ENCODE peak calls at places on chromosomes 3 and 15, in ten cellular contexts. One of them, this sample, is unnamed.

GRCh38 chr3:141227752-141228151 is 3.9 kb upstream of the PXYLP1 start:
- DNase-seq in Peyer's patch: no peak
- DNase-seq in NCI-H524 treated with DMSO at 0.1 percent for 48 hours: no peak
- DNase-seq in NAMALWA: no peak
- DNase-seq in spleen: no peak
- DNase-seq in KBM-7: no peak
- DNase-seq in HTR-8/SVneo: no peak
- DNase-seq in Caki2: no peak
- DNase-seq in AG20443: no peak
- DNase-seq in T-helper 17 cell: no peak
- DNase-seq in this sample: no peak

GRCh38 chr3:162468791-162469190 is 972.2 kb downstream of the OTOL1 start:
- DNase-seq in NAMALWA: no peak
- DNase-seq in Peyer's patch: no peak
- DNase-seq in HTR-8/SVneo: no peak
- DNase-seq in AG20443: no peak
- DNase-seq in spleen: no peak
- DNase-seq in T-helper 17 cell: no peak
- DNase-seq in Caki2: no peak
- DNase-seq in NCI-H524 treated with DMSO at 0.1 percent for 48 hours: no peak
- DNase-seq in KBM-7: no peak
- DNase-seq in this sample: no peak

GRCh38 chr3:197406266-197406665 is 107.9 kb upstream of the DLG1 start:
- DNase-seq in Caki2: no peak
- DNase-seq in HTR-8/SVneo: no peak
- DNase-seq in Peyer's patch: no peak
- DNase-seq in KBM-7: no peak
- DNase-seq in T-helper 17 cell: no peak
- DNase-seq in NCI-H524 treated with DMSO at 0.1 percent for 48 hours: no peak
- DNase-seq in spleen: peak
- DNase-seq in NAMALWA: no peak
- DNase-seq in AG20443: peak
- DNase-seq in this sample: no peak

GRCh38 chr3:150286390-150287147 is 121.5 kb upstream of the TSC22D2 start:
- DNase-seq in Peyer's patch: no peak
- DNase-seq in HTR-8/SVneo: peak
- DNase-seq in NCI-H524 treated with DMSO at 0.1 percent for 48 hours: peak
- DNase-seq in KBM-7: peak
- DNase-seq in spleen: no peak
- DNase-seq in AG20443: peak
- DNase-seq in Caki2: peak
- DNase-seq in NAMALWA: peak
- DNase-seq in T-helper 17 cell: no peak
- DNase-seq in this sample: no peak

GRCh38 chr15:77709135-77709886 is 76.6 kb upstream of the LINGO1 start:
- DNase-seq in AG20443: no peak
- DNase-seq in KBM-7: no peak
- DNase-seq in spleen: no peak
- DNase-seq in NCI-H524 treated with DMSO at 0.1 percent for 48 hours: no peak
- DNase-seq in T-helper 17 cell: no peak
- DNase-seq in Peyer's patch: no peak
- DNase-seq in HTR-8/SVneo: no peak
- DNase-seq in Caki2: no peak
- DNase-seq in NAMALWA: no peak
- DNase-seq in this sample: peak

GRCh38 chr15:48331796-48332641 is 790 bp downstream of the DUT start:
- DNase-seq in KBM-7: peak
- DNase-seq in Peyer's patch: peak
- DNase-seq in spleen: peak
- DNase-seq in Caki2: peak
- DNase-seq in T-helper 17 cell: peak
- DNase-seq in HTR-8/SVneo: peak
- DNase-seq in NCI-H524 treated with DMSO at 0.1 percent for 48 hours: no peak
- DNase-seq in NAMALWA: peak
- DNase-seq in AG20443: peak
- DNase-seq in this sample: no peak

GRCh38 chr15:80779658-80780415 is 667 bp downstream of the CEMIP start:
- DNase-seq in NAMALWA: no peak
- DNase-seq in KBM-7: peak
- DNase-seq in HTR-8/SVneo: peak
- DNase-seq in T-helper 17 cell: no peak
- DNase-seq in Caki2: no peak
- DNase-seq in Peyer's patch: no peak
- DNase-seq in NCI-H524 treated with DMSO at 0.1 percent for 48 hours: peak
- DNase-seq in AG20443: peak
- DNase-seq in spleen: no peak
- DNase-seq in this sample: peak

GRCh38 chr15:48993411-48993810 is 29.7 kb upstream of the SHC4 start:
- DNase-seq in Peyer's patch: no peak
- DNase-seq in NCI-H524 treated with DMSO at 0.1 percent for 48 hours: no peak
- DNase-seq in spleen: no peak
- DNase-seq in NAMALWA: no peak
- DNase-seq in HTR-8/SVneo: no peak
- DNase-seq in AG20443: no peak
- DNase-seq in KBM-7: no peak
- DNase-seq in T-helper 17 cell: no peak
- DNase-seq in Caki2: no peak
- DNase-seq in this sample: no peak

This sample was measured in trophoblast cell.